ENCODE peak calls at places on chromosomes 6 and 20, in seven cellular contexts. One of them, this sample, is unnamed.

GRCh38 chr6:138410972-138411667 is 7.1 kb downstream of the HEBP2 start:
- DNase-seq in vagina: no peak
- DNase-seq in amygdala: no peak
- DNase-seq in NB4: peak
- DNase-seq in cardiac fibroblast: peak
- DNase-seq in nephron progenitor cell: no peak
- DNase-seq in T follicular helper cell: no peak
- DNase-seq in this sample: no peak

GRCh38 chr6:140366991-140367390 is 992.5 kb upstream of the CITED2 start:
- DNase-seq in vagina: no peak
- DNase-seq in nephron progenitor cell: no peak
- DNase-seq in amygdala: no peak
- DNase-seq in NB4: no peak
- DNase-seq in T follicular helper cell: no peak
- DNase-seq in cardiac fibroblast: no peak
- DNase-seq in this sample: no peak

GRCh38 chr6:158572653-158573541 is 13.0 kb downstream of the TMEM181 start:
- DNase-seq in nephron progenitor cell: no peak
- DNase-seq in cardiac fibroblast: no peak
- DNase-seq in amygdala: no peak
- DNase-seq in T follicular helper cell: no peak
- DNase-seq in vagina: no peak
- DNase-seq in NB4: no peak
- DNase-seq in this sample: no peak

GRCh38 chr20:2326046-2326445 is 30.2 kb downstream of the TGM3 start:
- DNase-seq in amygdala: no peak
- DNase-seq in cardiac fibroblast: no peak
- DNase-seq in NB4: no peak
- DNase-seq in vagina: no peak
- DNase-seq in nephron progenitor cell: no peak
- DNase-seq in T follicular helper cell: no peak
- DNase-seq in this sample: no peak

GRCh38 chr6:37788259-37788658 is 31.3 kb upstream of the ZFAND3 start:
- DNase-seq in cardiac fibroblast: no peak
- DNase-seq in vagina: no peak
- DNase-seq in nephron progenitor cell: no peak
- DNase-seq in amygdala: no peak
- DNase-seq in NB4: no peak
- DNase-seq in T follicular helper cell: no peak
- DNase-seq in this sample: no peak

GRCh38 chr6:121857551-121857950 is 422.1 kb downstream of the GJA1 start:
- DNase-seq in nephron progenitor cell: no peak
- DNase-seq in NB4: no peak
- DNase-seq in T follicular helper cell: no peak
- DNase-seq in vagina: no peak
- DNase-seq in cardiac fibroblast: no peak
- DNase-seq in amygdala: no peak
- DNase-seq in this sample: no peak

GRCh38 chr20:6606651-6607050 is 160.8 kb upstream of the BMP2 start:
- DNase-seq in nephron progenitor cell: no peak
- DNase-seq in T follicular helper cell: no peak
- DNase-seq in vagina: no peak
- DNase-seq in NB4: peak
- DNase-seq in cardiac fibroblast: no peak
- DNase-seq in amygdala: no peak
- DNase-seq in this sample: no peak

GRCh38 chr6:148332088-148332487 is 10.6 kb upstream of the SASH1 start:
- DNase-seq in nephron progenitor cell: no peak
- DNase-seq in T follicular helper cell: no peak
- DNase-seq in NB4: no peak
- DNase-seq in vagina: no peak
- DNase-seq in amygdala: no peak
- DNase-seq in cardiac fibroblast: peak
- DNase-seq in this sample: no peak

GRCh38 chr20:54658525-54658924 is 183.1 kb downstream of the DOK5 start:
- DNase-seq in amygdala: no peak
- DNase-seq in NB4: no peak
- DNase-seq in cardiac fibroblast: no peak
- DNase-seq in vagina: no peak
- DNase-seq in nephron progenitor cell: no peak
- DNase-seq in T follicular helper cell: no peak
- DNase-seq in this sample: no peak

GRCh38 chr6:43669050-43669921 is 18.3 kb downstream of the MRPS18A start:
- DNase-seq in NB4: no peak
- DNase-seq in nephron progenitor cell: no peak
- DNase-seq in vagina: no peak
- DNase-seq in T follicular helper cell: no peak
- DNase-seq in cardiac fibroblast: peak
- DNase-seq in amygdala: peak
- DNase-seq in this sample: peak

GRCh38 chr6:152631376-152631775 is 5.8 kb downstream of the SYNE1 start:
- DNase-seq in cardiac fibroblast: no peak
- DNase-seq in vagina: no peak
- DNase-seq in NB4: no peak
- DNase-seq in amygdala: no peak
- DNase-seq in nephron progenitor cell: no peak
- DNase-seq in T follicular helper cell: no peak
- DNase-seq in this sample: no peak

GRCh38 chr6:148835920-148836441 is 89.2 kb downstream of the UST start:
- DNase-seq in cardiac fibroblast: peak
- DNase-seq in T follicular helper cell: no peak
- DNase-seq in amygdala: no peak
- DNase-seq in vagina: no peak
- DNase-seq in NB4: no peak
- DNase-seq in nephron progenitor cell: no peak
- DNase-seq in this sample: no peak

GRCh38 chr6:116511424-116512131 is at the start of gene CALHM5:
- DNase-seq in vagina: no peak
- DNase-seq in T follicular helper cell: no peak
- DNase-seq in cardiac fibroblast: peak
- DNase-seq in NB4: peak
- DNase-seq in amygdala: no peak
- DNase-seq in nephron progenitor cell: no peak
- DNase-seq in this sample: no peak

GRCh38 chr20:24657211-24657610 is 187.8 kb downstream of the SYNDIG1 start:
- DNase-seq in NB4: no peak
- DNase-seq in T follicular helper cell: no peak
- DNase-seq in vagina: no peak
- DNase-seq in cardiac fibroblast: peak
- DNase-seq in nephron progenitor cell: peak
- DNase-seq in amygdala: no peak
- DNase-seq in this sample: no peak

GRCh38 chr6:122995930-122996796 is at the start of gene CLVS2:
- DNase-seq in vagina: no peak
- DNase-seq in amygdala: peak
- DNase-seq in cardiac fibroblast: peak
- DNase-seq in nephron progenitor cell: peak
- DNase-seq in NB4: no peak
- DNase-seq in T follicular helper cell: no peak
- DNase-seq in this sample: peak

GRCh38 chr6:5151955-5152401 is 66.8 kb downstream of the PPP1R3G start:
- DNase-seq in nephron progenitor cell: no peak
- DNase-seq in T follicular helper cell: no peak
- DNase-seq in NB4: no peak
- DNase-seq in amygdala: peak
- DNase-seq in cardiac fibroblast: peak
- DNase-seq in vagina: no peak
- DNase-seq in this sample: peak

GRCh38 chr6:33589723-33590530 is 9.9 kb upstream of the BAK1 start:
- DNase-seq in NB4: peak
- DNase-seq in vagina: no peak
- DNase-seq in nephron progenitor cell: peak
- DNase-seq in amygdala: no peak
- DNase-seq in T follicular helper cell: no peak
- DNase-seq in cardiac fibroblast: peak
- DNase-seq in this sample: no peak

GRCh38 chr6:3287308-3287707 is 28.6 kb downstream of the PSMG4 start:
- DNase-seq in NB4: no peak
- DNase-seq in T follicular helper cell: no peak
- DNase-seq in vagina: no peak
- DNase-seq in cardiac fibroblast: no peak
- DNase-seq in amygdala: no peak
- DNase-seq in nephron progenitor cell: no peak
- DNase-seq in this sample: no peak

GRCh38 chr6:139290787-139291294 is 957 bp downstream of the TXLNB start:
- DNase-seq in NB4: peak
- DNase-seq in vagina: no peak
- DNase-seq in T follicular helper cell: no peak
- DNase-seq in nephron progenitor cell: no peak
- DNase-seq in amygdala: no peak
- DNase-seq in cardiac fibroblast: peak
- DNase-seq in this sample: no peak